ENCODE peak calls at places on chromosomes 3 and 15, in nine cellular contexts. X is heart left ventricle, P is ovary, Z is thoracic aorta, U is neural progenitor cell, S is AG10803, I is right lobe of liver, G is kidney, N is colonic mucosa. J is an unnamed sample.

GRCh38 chr3:58116161-58116955 is 94.4 kb downstream of the DNASE1L3 start:
- DNase-seq in X (no peak), P (no peak), Z (no peak), U (no peak), S (no peak), I (no peak), G (peak; percentile 80), N (no peak), J (no peak)

GRCh38 chr3:127820871-127821853 is 1.2 kb downstream of the MGLL start:
- DNase-seq in X (no peak), P (no peak), Z (no peak), U (no peak), S (peak; percentile 62), I (peak; percentile 77), G (no peak), N (peak; percentile 83), J (no peak)

GRCh38 chr3:114668099-114668498 is 374.3 kb downstream of the TIGIT start:
- DNase-seq in X (no peak), P (no peak), Z (no peak), U (no peak), S (no peak), I (no peak), G (no peak), N (no peak), J (no peak)

GRCh38 chr15:101057841-101058407 is 138.8 kb downstream of the LRRK1 start:
- DNase-seq in X (no peak), P (no peak), Z (no peak), U (no peak), S (no peak), I (no peak), G (peak; percentile 51), N (peak; percentile 8), J (no peak)

GRCh38 chr15:87816811-87817210 is 439.7 kb downstream of the NTRK3 start:
- DNase-seq in X (no peak), P (no peak), Z (no peak), U (no peak), S (peak; percentile 94), I (no peak), G (no peak), N (no peak), J (peak; percentile 92)

GRCh38 chr3:179852117-179852886 is 184.4 kb downstream of the PEX5L start:
- DNase-seq in X (no peak), P (no peak), Z (no peak), U (peak; percentile 26), S (peak; percentile 5), I (no peak), G (no peak), N (no peak), J (peak; percentile 41)

GRCh38 chr3:112303811-112304325 is 9.9 kb upstream of the SLC9C1 start:
- DNase-seq in X (no peak), P (no peak), Z (no peak), U (peak; percentile 43), S (peak; percentile 11), I (no peak), G (no peak), N (no peak), J (peak; percentile 48)

GRCh38 chr3:164577667-164578066 is 500.6 kb downstream of the SI start:
- DNase-seq in X (no peak), P (no peak), Z (no peak), U (no peak), S (no peak), I (no peak), G (no peak), N (no peak), J (no peak)

GRCh38 chr15:101244039-101244781 is 7.6 kb downstream of the CHSY1 start:
- DNase-seq in X (no peak), P (no peak), Z (no peak), U (no peak), S (peak; percentile 71), I (no peak), G (no peak), N (no peak), J (no peak)

GRCh38 chr3:151796105-151796705 is 17.7 kb upstream of the AADAC start:
- DNase-seq in X (no peak), P (no peak), Z (no peak), U (no peak), S (no peak), I (no peak), G (no peak), N (no peak), J (peak; percentile 48)

GRCh38 chr3:70393881-70394612 is 81.6 kb upstream of the MDFIC2 start:
- DNase-seq in X (no peak), P (no peak), Z (no peak), U (no peak), S (no peak), I (no peak), G (no peak), N (no peak), J (no peak)

GRCh38 chr3:86982883-86983282 is 8.1 kb downstream of the VGLL3 start:
- DNase-seq in X (no peak), P (no peak), Z (no peak), U (no peak), S (peak; percentile 97), I (no peak), G (no peak), N (no peak), J (peak; percentile 94)

GRCh38 chr15:59649603-59650002 is 7.7 kb downstream of the GTF2A2 start:
- DNase-seq in X (no peak), P (no peak), Z (no peak), U (no peak), S (no peak), I (no peak), G (no peak), N (no peak), J (no peak)

GRCh38 chr3:168250415-168250861 is 154.7 kb upstream of the GOLIM4 start:
- DNase-seq in X (no peak), P (no peak), Z (no peak), U (peak; percentile 29), S (no peak), I (peak; percentile 22), G (no peak), N (no peak), J (peak; percentile 6)

DNA sequence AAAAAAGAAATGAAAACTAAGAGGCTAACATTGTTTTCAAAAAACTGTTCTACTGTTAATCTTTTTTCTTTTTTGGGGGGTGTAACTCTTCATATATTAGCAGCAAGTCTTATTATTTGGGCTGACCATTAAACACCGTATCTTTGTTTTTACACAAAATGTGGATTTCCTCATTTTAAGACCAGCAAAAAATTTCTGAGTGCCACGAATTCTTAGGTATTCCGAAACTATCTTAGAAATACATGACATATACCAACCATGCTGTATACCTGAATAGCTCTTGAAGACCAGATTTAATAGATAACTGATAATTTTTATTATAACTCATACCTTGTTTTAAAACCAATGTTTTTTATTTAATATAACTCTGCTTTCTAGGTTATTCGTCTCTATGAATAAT is 620 bp upstream of the TTC23 start:
- DNase-seq in X (no peak), P (no peak), Z (no peak), U (no peak), S (no peak), I (no peak), G (no peak), N (no peak), J (no peak)
- H3K4me3 ChIP-seq in X (peak overlapping the region; percentile 65), P (peak overlapping the region; percentile 71), Z (peak overlapping the region; percentile 75), U (peak overlapping the region; percentile 64), S (peak overlapping the region; percentile 89), I (peak overlapping the region; percentile 60), G (peak overlapping the region; percentile 87), N (peak overlapping the region; percentile 45), J (no peak overlapping the region)

DNA sequence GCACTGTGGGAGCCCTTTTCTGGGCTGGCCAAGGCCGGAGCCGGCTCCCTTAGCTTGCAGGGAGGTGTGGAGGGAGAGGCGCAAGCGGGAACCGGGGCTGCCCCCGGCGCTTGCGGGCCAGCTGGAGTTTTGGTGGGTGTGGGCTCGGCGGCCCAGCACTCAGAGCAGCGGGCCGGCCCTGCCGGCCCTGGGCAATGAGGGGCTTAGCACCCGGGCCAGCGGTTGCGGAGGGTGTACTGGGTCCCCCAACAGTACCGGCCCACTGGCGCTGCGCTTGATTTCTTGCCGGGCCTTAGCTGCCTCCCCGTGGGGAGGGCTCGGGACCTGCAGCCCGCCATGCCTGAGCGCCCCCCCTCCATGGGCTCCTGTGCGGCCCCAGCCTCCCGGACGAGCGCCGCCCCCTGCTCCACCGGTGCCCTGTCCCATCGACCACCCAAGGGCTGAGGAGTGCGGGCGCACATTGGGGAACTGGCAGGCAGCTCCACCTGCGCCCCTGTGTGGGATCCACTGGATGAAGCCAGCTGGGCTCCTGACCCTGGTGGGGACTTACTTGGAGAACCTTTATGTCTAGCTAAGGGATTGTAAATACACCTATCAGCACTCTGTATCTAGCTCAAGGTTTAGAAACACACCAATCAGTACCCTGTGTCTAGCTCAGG is 707.7 kb downstream of the GRM7 start:
- DNase-seq in X (no peak), P (no peak), Z (no peak), U (no peak), S (no peak), I (no peak), G (peak; percentile 57), N (no peak), J (no peak)
- TF ChIP-seq CTCF in X (no peak), P (no peak), Z (no peak), U (no peak), S (no peak), I (no peak), G (no peak), N (no peak), J (no peak)

GRCh38 chr15:39776068-39776467 is 6.6 kb downstream of the FSIP1 start:
- DNase-seq in X (no peak), P (no peak), Z (no peak), U (no peak), S (no peak), I (no peak), G (no peak), N (no peak), J (no peak)

GRCh38 chr15:39774688-39775267 is 7.9 kb downstream of the FSIP1 start:
- DNase-seq in X (no peak), P (no peak), Z (no peak), U (no peak), S (no peak), I (no peak), G (no peak), N (no peak), J (no peak)

GRCh38 chr15:39777497-39777896 is 5.1 kb downstream of the FSIP1 start:
- DNase-seq in X (no peak), P (no peak), Z (no peak), U (no peak), S (no peak), I (no peak), G (no peak), N (no peak), J (no peak)

GRCh38 chr15:39781147-39781966 is 1.3 kb downstream of the FSIP1 start:
- DNase-seq in X (no peak), P (no peak), Z (no peak), U (no peak), S (no peak), I (no peak), G (no peak), N (no peak), J (no peak)

DNA sequence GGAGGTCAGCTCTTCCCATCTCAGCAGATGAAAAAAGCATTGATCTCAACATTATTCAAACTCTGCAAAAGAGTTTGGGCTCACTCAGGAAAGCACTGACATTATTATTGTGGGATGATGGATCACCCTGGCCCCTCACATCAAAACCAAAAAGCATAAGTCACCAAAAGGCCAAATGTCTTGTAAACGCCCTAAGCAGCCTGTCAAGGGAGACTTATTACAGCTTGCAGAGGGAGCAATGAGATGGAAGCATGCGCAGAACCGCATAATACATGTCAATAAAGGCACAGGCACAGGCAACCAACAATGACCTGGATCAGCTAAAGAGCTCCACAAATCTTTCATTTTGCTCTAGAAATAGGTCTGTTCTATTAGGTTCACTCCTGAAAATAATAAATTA is 4.6 kb downstream of the FSIP1 start:
- DNase-seq in X (no peak), P (no peak), Z (no peak), U (no peak), S (no peak), I (no peak), G (no peak), N (no peak), J (no peak)
- H3K4me3 ChIP-seq in X (no peak overlapping the region), P (no peak overlapping the region), Z (no peak overlapping the region), U (no peak overlapping the region), S (no peak overlapping the region), I (no peak overlapping the region), G (no peak overlapping the region), N (no peak overlapping the region), J (no peak overlapping the region)

GRCh38 chr15:29871401-29871800 is 49.1 kb upstream of the TJP1 start:
- DNase-seq in X (peak; percentile 71), P (peak; percentile 82), Z (peak; percentile 7), U (no peak), S (no peak), I (no peak), G (peak; percentile 83), N (no peak), J (peak; percentile 59)
- TF ChIP-seq CTCF in X (no peak), P (no peak), Z (no peak), U (no peak), S (no peak), I (no peak), G (no peak), N (no peak), J (no peak)

J was measured in cardiac fibroblast.